ENCODE peak calls at places on chromosomes 5 and 9, in seven cellular contexts. D is K562, X is H1, R is HCT116, N is SK-N-SH, S is HepG2, O is GM12878. L is an unnamed sample.
A peak's percentile ranks its signal among the peaks of the same experiment; 100 is the strongest.

GRCh38 chr9:105535920-105536668 is 21.8 kb upstream of the FKTN start:
- DNase-seq in S (no peak), O (no peak), X (no peak), N (no peak), D (no peak), R (no peak), L (no peak)

GRCh38 chr9:82681809-82682208 is 381.1 kb downstream of the RASEF start:
- DNase-seq in O (no peak), X (no peak), N (no peak), S (no peak), R (no peak), D (no peak), L (no peak)

GRCh38 chr5:54491326-54491725 is 26.2 kb upstream of the SNX18 start:
- DNase-seq in N (no peak), X (no peak), R (no peak), O (no peak), S (no peak), D (no peak), L (no peak)

GRCh38 chr9:88658311-88658822 is 123.4 kb downstream of the NXNL2 start:
- DNase-seq in O (no peak), S (no peak), X (no peak), D (peak; percentile 8), N (no peak), R (no peak), L (no peak)

GRCh38 chr9:85212209-85212608 is 529.5 kb downstream of the AGTPBP1 start:
- DNase-seq in S (no peak), R (peak; percentile 46), N (no peak), D (no peak), O (no peak), X (no peak), L (no peak)

GRCh38 chr9:89576404-89576824 is 28.4 kb upstream of the GADD45G start:
- DNase-seq in O (no peak), D (peak; percentile 24), X (no peak), R (peak; percentile 18), S (peak; percentile 32), N (peak; percentile 37), L (no peak)

GRCh38 chr9:88237454-88238280 is 99.4 kb upstream of the SPATA31C2 start:
- DNase-seq in R (no peak), N (no peak), O (no peak), D (no peak), X (no peak), S (no peak), L (no peak)

GRCh38 chr5:142548739-142549275 is 137.1 kb downstream of the FGF1 start:
- DNase-seq in N (peak; percentile 87), D (peak; percentile 80), X (peak; percentile 73), O (peak; percentile 12), R (peak; percentile 93), S (peak; percentile 88), L (peak; percentile 97)

GRCh38 chr9:133509179-133510083 is 15.3 kb downstream of the MYMK start:
- DNase-seq in S (no peak), D (no peak), O (no peak), N (peak; percentile 67), R (no peak), X (no peak), L (no peak)

GRCh38 chr9:27151693-27152397 is 42.8 kb downstream of the TEK start:
- DNase-seq in X (no peak), D (no peak), R (no peak), S (no peak), O (no peak), N (no peak), L (no peak)

GRCh38 chr5:75509956-75510355 is 1.5 kb downstream of the CERT1 start:
- DNase-seq in D (peak; percentile 57), O (no peak), S (peak; percentile 12), X (no peak), N (peak; percentile 4), R (no peak), L (no peak)

GRCh38 chr9:130359819-130360218 is 84.9 kb upstream of the ASS1 start:
- DNase-seq in R (no peak), X (no peak), O (no peak), N (no peak), S (no peak), D (peak; percentile 23), L (no peak)

GRCh38 chr5:164637931-164638521 is 1132.6 kb downstream of the MAT2B start:
- DNase-seq in O (no peak), S (no peak), D (no peak), N (no peak), R (no peak), X (no peak), L (no peak)

GRCh38 chr5:149452665-149453617 is 73.8 kb upstream of the IL17B start:
- DNase-seq in R (no peak), N (no peak), D (no peak), S (peak; percentile 79), O (no peak), X (no peak), L (no peak)

GRCh38 chr9:88998911-88999310 is 7.6 kb downstream of the S1PR3 start:
- DNase-seq in N (no peak), R (no peak), S (no peak), X (peak; percentile 31), D (no peak), O (no peak), L (no peak)

GRCh38 chr5:168093200-168093930 is 198.1 kb upstream of the WWC1 start:
- DNase-seq in R (no peak), N (no peak), S (no peak), O (no peak), D (no peak), X (no peak), L (no peak)

GRCh38 chr9:121350993-121351561 is 19.0 kb downstream of the STOM start:
- DNase-seq in X (no peak), R (peak; percentile 38), O (no peak), S (no peak), D (peak; percentile 72), N (peak; percentile 49), L (no peak)

GRCh38 chr9:98908897-98909634 is 34.6 kb upstream of the COL15A1 start:
- DNase-seq in N (no peak), O (no peak), R (no peak), X (peak; percentile 0), S (no peak), D (no peak), L (no peak)

GRCh38 chr9:105331755-105332154 is 87.3 kb downstream of the SLC44A1 start:
- DNase-seq in O (no peak), N (no peak), D (no peak), S (peak; percentile 73), X (no peak), R (no peak), L (no peak)

GRCh38 chr9:27799326-27799725 is 226.0 kb upstream of the C9orf72 start:
- DNase-seq in R (no peak), N (no peak), S (no peak), X (no peak), O (no peak), D (no peak), L (no peak)

GRCh38 chr9:4334439-4334838 is 34.6 kb upstream of the GLIS3 start:
- DNase-seq in X (no peak), D (no peak), O (no peak), N (no peak), S (peak; percentile 46), R (peak; percentile 35), L (no peak)
- TF ChIP-seq SIN3A in X (no peak), D (no peak), O (no peak), N (no peak), S (no peak), R (no peak), L (no peak)

GRCh38 chr5:177509991-177510566 is 453 bp upstream of the DOK3 start:
- DNase-seq in N (no peak), S (no peak), D (no peak), O (no peak), X (no peak), R (no peak), L (no peak)
- TF ChIP-seq POLR2AphosphoS5 in N (no peak), S (no peak), D (no peak), O (no peak), X (no peak), R (no peak), L (no peak)

DNA sequence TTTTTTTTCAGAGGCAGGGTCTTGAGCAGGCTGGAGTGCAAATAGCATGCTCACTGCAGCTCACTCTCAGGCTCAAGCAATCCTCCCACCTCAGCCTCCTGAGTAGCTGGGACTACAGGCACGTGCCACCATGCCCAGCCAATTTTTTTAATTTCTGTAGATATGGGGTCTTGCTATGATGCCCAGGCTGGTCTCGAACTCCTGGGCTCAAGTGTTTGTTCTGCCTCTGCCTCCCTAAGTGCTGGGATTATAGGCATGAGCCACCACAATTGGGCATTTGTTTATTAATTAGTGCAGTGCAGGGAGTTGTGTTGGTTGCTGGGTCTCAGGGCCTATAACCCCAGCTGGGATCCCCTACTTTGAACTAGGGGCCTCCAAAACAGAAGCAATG is 47.0 kb downstream of the CXXC5 start:
- DNase-seq in N (no peak), S (no peak), O (no peak), R (no peak), D (no peak), X (no peak), L (no peak)
- H3K4me1 ChIP-seq in N (peaks cover 60% of the 10 kb centered on the region), S (peaks cover 82% of the 10 kb centered on the region), O (peaks cover 7% of the 10 kb centered on the region), R (peaks cover 16% of the 10 kb centered on the region), D (peaks cover 59% of the 10 kb centered on the region), X (peaks cover 24% of the 10 kb centered on the region), L (peaks cover 31% of the 10 kb centered on the region)

GRCh38 chr9:95181845-95182244 is 135.7 kb downstream of the FANCC start:
- DNase-seq in N (no peak), D (no peak), O (no peak), X (no peak), R (no peak), S (no peak), L (no peak)

GRCh38 chr9:95181226-95181818 is 136.2 kb downstream of the FANCC start:
- DNase-seq in D (no peak), N (peak; percentile 26), R (peak; percentile 4), S (no peak), X (no peak), O (no peak), L (no peak)

GRCh38 chr9:95185931-95186330 is 131.6 kb downstream of the FANCC start:
- DNase-seq in S (no peak), D (no peak), X (no peak), R (no peak), N (no peak), O (no peak), L (no peak)

GRCh38 chr9:95177617-95178016 is 139.9 kb downstream of the FANCC start:
- DNase-seq in D (no peak), X (no peak), R (no peak), N (no peak), O (no peak), S (no peak), L (no peak)

GRCh38 chr9:95182854-95183563 is 134.5 kb downstream of the FANCC start:
- DNase-seq in D (no peak), N (no peak), R (no peak), X (peak; percentile 62), S (peak; percentile 22), O (no peak), L (no peak)
- TF ChIP-seq SIN3A in D (no peak), N (no peak), R (no peak), X (no peak), S (no peak), O (no peak), L (no peak)